ENCODE peak calls at places on chromosomes 13 and 19, in five cellular contexts. C is right lobe of liver; P is activated CD4-positive, CD25-positive, alpha-beta regulatory T cell; A is amygdala; R is NCI-H774. U is an unnamed sample.

GRCh38 chr19:55369651-55370304 is 485 bp downstream of the IL11 start:
- DNase-seq in P (no peak), C (no peak), R (no peak), A (no peak), U (no peak)

GRCh38 chr13:95791084-95791722 is 114.3 kb downstream of the DNAJC3 start:
- DNase-seq in A (no peak), C (no peak), P (no peak), R (no peak), U (no peak)

GRCh38 chr19:16324384-16325160 is at the start of gene KLF2:
- DNase-seq in P (peak; percentile 61), A (peak; percentile 51), C (peak; percentile 95), R (peak; percentile 68), U (peak; percentile 94)

GRCh38 chr19:8517551-8518442 is 3.8 kb upstream of the ZNF414 start:
- DNase-seq in A (no peak), R (no peak), P (no peak), C (no peak), U (no peak)

GRCh38 chr13:105996391-105997028 is 539.0 kb downstream of the EFNB2 start:
- DNase-seq in R (no peak), P (no peak), C (no peak), A (no peak), U (no peak)

GRCh38 chr13:102136735-102137296 is 265.0 kb downstream of the FGF14 start:
- DNase-seq in A (no peak), P (no peak), R (no peak), C (no peak), U (no peak)

GRCh38 chr13:93066187-93066586 is 160.4 kb upstream of the GPC6 start:
- DNase-seq in R (no peak), C (no peak), A (no peak), P (no peak), U (no peak)

GRCh38 chr13:81636120-81636519 is 1295.2 kb upstream of the SPRY2 start:
- DNase-seq in R (no peak), C (no peak), P (no peak), A (no peak), U (no peak)

GRCh38 chr13:51267581-51267980 is 45.4 kb downstream of the FAM124A start:
- DNase-seq in R (no peak), C (no peak), A (no peak), P (no peak), U (no peak)

GRCh38 chr19:6761053-6761676 is 6.1 kb downstream of the SH2D3A start:
- DNase-seq in R (no peak), A (no peak), P (no peak), C (no peak), U (no peak)

GRCh38 chr13:65914707-65915106 is 1315.4 kb downstream of the PCDH9 start:
- DNase-seq in C (no peak), A (no peak), P (no peak), R (no peak), U (no peak)

GRCh38 chr13:18235756-18236527 is 945.7 kb downstream of the TUBA3C start:
- DNase-seq in C (no peak), A (no peak), P (no peak), R (no peak), U (no peak)

GRCh38 chr19:18904334-18905057 is 8.5 kb upstream of the CERS1 start:
- DNase-seq in A (peak; percentile 46), P (no peak), R (no peak), C (no peak), U (no peak)

GRCh38 chr19:5718032-5718578 is 1.8 kb downstream of the LONP1 start:
- DNase-seq in A (no peak), R (no peak), C (no peak), P (no peak), U (no peak)

GRCh38 chr13:97012251-97013048 is 18.2 kb upstream of the OXGR1 start:
- DNase-seq in P (no peak), C (no peak), R (no peak), A (no peak), U (no peak)